ENCODE peak calls at places on chromosomes 13 and 19, in four cellular contexts. One of them, this sample, is unnamed. For H3K36me3 and H3K9me3, the result is how much of the 10 kb centered on the place peaks cover.

GRCh38 chr13:24630851-24631341 is 49.3 kb upstream of the ATP12A start:
- DNase-seq in breast epithelium: no peak
- DNase-seq in CD8-positive, alpha-beta T cell: no peak
- DNase-seq in tibial artery: no peak
- DNase-seq in this sample: no peak

GRCh38 chr13:74346960-74347359 is 212.8 kb upstream of the KLF12 start:
- DNase-seq in breast epithelium: no peak
- DNase-seq in CD8-positive, alpha-beta T cell: no peak
- DNase-seq in tibial artery: no peak
- DNase-seq in this sample: no peak

GRCh38 chr19:11814707-11815050 is 606 bp downstream of the ZNF440 start:
- DNase-seq in breast epithelium: no peak
- DNase-seq in tibial artery: no peak
- DNase-seq in CD8-positive, alpha-beta T cell: no peak
- DNase-seq in this sample: no peak

GRCh38 chr19:44891016-44891882 is at the start of gene TOMM40:
- DNase-seq in breast epithelium: no peak
- DNase-seq in CD8-positive, alpha-beta T cell: peak
- DNase-seq in tibial artery: no peak
- DNase-seq in this sample: no peak

GRCh38 chr19:40685563-40685962 is 4.9 kb downstream of the NUMBL start:
- DNase-seq in breast epithelium: no peak
- DNase-seq in CD8-positive, alpha-beta T cell: no peak
- DNase-seq in tibial artery: no peak
- DNase-seq in this sample: no peak

GRCh38 chr13:37869756-37870488 is at the start of gene TRPC4:
- DNase-seq in tibial artery: peak
- DNase-seq in CD8-positive, alpha-beta T cell: no peak
- DNase-seq in breast epithelium: no peak
- DNase-seq in this sample: no peak

GRCh38 chr19:30222993-30223865 is 149.0 kb upstream of the ZNF536 start:
- DNase-seq in breast epithelium: no peak
- DNase-seq in CD8-positive, alpha-beta T cell: no peak
- DNase-seq in tibial artery: no peak
- DNase-seq in this sample: no peak

GRCh38 chr19:19460761-19461265 is 54.5 kb downstream of the TSSK6 start:
- DNase-seq in CD8-positive, alpha-beta T cell: peak
- DNase-seq in breast epithelium: peak
- DNase-seq in tibial artery: peak
- DNase-seq in this sample: peak

GRCh38 chr19:15315101-15315500 is 17.2 kb downstream of the BRD4 start:
- DNase-seq in breast epithelium: no peak
- DNase-seq in tibial artery: no peak
- DNase-seq in CD8-positive, alpha-beta T cell: no peak
- DNase-seq in this sample: peak

GRCh38 chr13:108408670-108409069 is 139.2 kb downstream of the TNFSF13B start:
- DNase-seq in breast epithelium: no peak
- DNase-seq in CD8-positive, alpha-beta T cell: no peak
- DNase-seq in tibial artery: no peak
- DNase-seq in this sample: no peak

GRCh38 chr19:52069653-52070052 is 21.0 kb upstream of the ZNF432 start:
- DNase-seq in tibial artery: no peak
- DNase-seq in breast epithelium: no peak
- DNase-seq in CD8-positive, alpha-beta T cell: no peak
- DNase-seq in this sample: no peak

GRCh38 chr19:32265991-32266390 is 79.4 kb upstream of the ZNF507 start:
- DNase-seq in CD8-positive, alpha-beta T cell: no peak
- DNase-seq in breast epithelium: no peak
- DNase-seq in tibial artery: no peak
- DNase-seq in this sample: no peak

GRCh38 chr19:36086326-36086725 is 24.6 kb upstream of the OVOL3 start:
- DNase-seq in tibial artery: no peak
- DNase-seq in breast epithelium: no peak
- DNase-seq in CD8-positive, alpha-beta T cell: no peak
- DNase-seq in this sample: no peak
- H3K36me3 ChIP-seq in tibial artery: under half
- H3K36me3 ChIP-seq in breast epithelium: under half
- H3K36me3 ChIP-seq in CD8-positive, alpha-beta T cell: under half
- H3K36me3 ChIP-seq in this sample: under half

GRCh38 chr13:97834255-97834654 is 119.2 kb upstream of the IPO5 start:
- DNase-seq in breast epithelium: no peak
- DNase-seq in CD8-positive, alpha-beta T cell: no peak
- DNase-seq in tibial artery: no peak
- DNase-seq in this sample: no peak
- H3K27ac ChIP-seq in breast epithelium: no peak
- H3K27ac ChIP-seq in CD8-positive, alpha-beta T cell: no peak
- H3K27ac ChIP-seq in tibial artery: no peak
- H3K27ac ChIP-seq in this sample: no peak

GRCh38 chr13:18952225-18953016 is 229.2 kb downstream of the TUBA3C start:
- DNase-seq in tibial artery: no peak
- DNase-seq in CD8-positive, alpha-beta T cell: no peak
- DNase-seq in breast epithelium: no peak
- DNase-seq in this sample: no peak
- H3K9me3 ChIP-seq in tibial artery: under half
- H3K9me3 ChIP-seq in CD8-positive, alpha-beta T cell: under half
- H3K9me3 ChIP-seq in breast epithelium: under half
- H3K9me3 ChIP-seq in this sample: under half

DNA sequence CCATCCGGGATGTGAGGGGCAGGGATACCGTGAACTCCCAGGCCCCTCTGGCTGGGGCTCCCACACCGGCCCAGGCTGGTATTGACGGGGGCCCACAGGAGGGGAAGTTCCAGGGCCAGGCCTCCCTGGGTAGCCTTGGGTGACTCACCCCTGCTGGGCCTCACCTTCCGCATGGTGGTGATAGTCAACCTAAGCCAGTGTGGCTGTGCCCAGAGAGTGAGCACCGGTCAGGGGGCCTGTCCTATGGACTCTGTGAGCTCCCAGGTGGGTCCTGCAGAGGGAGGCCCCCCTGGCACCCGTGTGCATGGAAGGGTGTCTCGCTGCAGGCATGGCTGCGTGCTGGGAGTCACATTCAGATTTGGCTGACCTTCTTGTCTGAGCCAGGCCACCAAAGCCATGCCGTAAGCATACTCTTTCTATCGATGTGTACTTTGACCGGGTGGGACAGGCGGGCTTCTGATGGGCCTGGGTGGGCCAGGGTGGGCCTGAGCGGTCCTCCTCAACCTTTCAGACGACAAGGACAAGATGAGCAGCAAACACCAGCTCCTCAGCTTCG is 27.6 kb downstream of the DHX34 start:
- DNase-seq in breast epithelium: no peak
- DNase-seq in tibial artery: no peak
- DNase-seq in CD8-positive, alpha-beta T cell: no peak
- DNase-seq in this sample: no peak
- H3K36me3 ChIP-seq in breast epithelium: under half
- H3K36me3 ChIP-seq in tibial artery: half or more
- H3K36me3 ChIP-seq in CD8-positive, alpha-beta T cell: half or more
- H3K36me3 ChIP-seq in this sample: under half

This sample was measured in gastrocnemius medialis.